ENCODE peak calls at places on chromosome 6, in nine cellular contexts. K is neural crest cell; P is activated CD8-positive, alpha-beta T cell treated with anti-CD3 and anti-CD28 coated beads for 36 hours; S is upper lobe of left lung; M is heart right ventricle; W is Panc1; F is ovary; X is AG09319; O is endothelial cell. Q is an unnamed sample.

GRCh38 chr6:139474145-139475108 is 100.0 kb upstream of the CITED2 start:
- DNase-seq in K (no peak), P (no peak), S (no peak), M (no peak), W (no peak), F (peak; percentile 40), X (no peak), O (no peak), Q (no peak)

GRCh38 chr6:165662041-165662491 is 975 bp downstream of the PDE10A start:
- DNase-seq in K (peak; percentile 57), P (no peak), S (peak; percentile 86), M (peak; percentile 61), W (no peak), F (no peak), X (no peak), O (peak; percentile 48), Q (peak; percentile 56)

GRCh38 chr6:79078057-79078969 is at the start of gene PHIP:
- DNase-seq in K (peak; percentile 86), P (peak; percentile 93), S (peak; percentile 98), M (peak; percentile 93), W (peak; percentile 73), F (peak; percentile 92), X (peak; percentile 97), O (peak; percentile 91), Q (peak; percentile 92)

GRCh38 chr6:168103036-168103830 is 24.2 kb upstream of the FRMD1 start:
- DNase-seq in K (no peak), P (no peak), S (no peak), M (no peak), W (no peak), F (no peak), X (no peak), O (no peak), Q (no peak)

GRCh38 chr6:147699637-147700036 is 191.1 kb downstream of the SAMD5 start:
- DNase-seq in K (no peak), P (no peak), S (no peak), M (no peak), W (no peak), F (no peak), X (no peak), O (no peak), Q (no peak)

GRCh38 chr6:13710552-13711383 is 867 bp downstream of the RANBP9 start:
- DNase-seq in K (peak; percentile 42), P (peak; percentile 60), S (peak; percentile 92), M (peak; percentile 45), W (no peak), F (peak; percentile 39), X (no peak), O (peak; percentile 64), Q (peak; percentile 37)

GRCh38 chr6:38239719-38240451 is 399.8 kb downstream of the BTBD9 start:
- DNase-seq in K (no peak), P (no peak), S (no peak), M (no peak), W (no peak), F (no peak), X (no peak), O (no peak), Q (no peak)

GRCh38 chr6:42781546-42781810 is 374 bp upstream of the BICRAL start:
- DNase-seq in K (no peak), P (no peak), S (no peak), M (no peak), W (no peak), F (no peak), X (no peak), O (no peak), Q (no peak)

GRCh38 chr6:30325150-30325872 is 1.4 kb upstream of the TRIM39 start:
- DNase-seq in K (peak; percentile 13), P (peak; percentile 97), S (no peak), M (no peak), W (no peak), F (no peak), X (no peak), O (no peak), Q (peak; percentile 79)

GRCh38 chr6:158817298-158818007 is 1.7 kb downstream of the EZR start:
- DNase-seq in K (no peak), P (peak; percentile 29), S (no peak), M (peak; percentile 53), W (no peak), F (peak; percentile 41), X (no peak), O (peak; percentile 35), Q (no peak)

GRCh38 chr6:47034919-47035318 is 7.2 kb downstream of the ADGRF1 start:
- DNase-seq in K (no peak), P (no peak), S (no peak), M (no peak), W (no peak), F (no peak), X (peak; percentile 91), O (no peak), Q (peak; percentile 76)

GRCh38 chr6:130720076-130720475 is 107.1 kb upstream of the SMLR1 start:
- DNase-seq in K (no peak), P (peak; percentile 52), S (no peak), M (no peak), W (no peak), F (no peak), X (no peak), O (no peak), Q (no peak)

GRCh38 chr6:139446768-139447167 is 72.3 kb upstream of the CITED2 start:
- DNase-seq in K (no peak), P (no peak), S (no peak), M (no peak), W (no peak), F (no peak), X (no peak), O (no peak), Q (no peak)

GRCh38 chr6:31495580-31495979 is 2.4 kb upstream of the MICB start:
- DNase-seq in K (no peak), P (no peak), S (no peak), M (no peak), W (no peak), F (no peak), X (no peak), O (no peak), Q (peak; percentile 48)

GRCh38 chr6:138577151-138577915 is 78.0 kb upstream of the NHSL1 start:
- DNase-seq in K (no peak), P (peak; percentile 28), S (no peak), M (no peak), W (no peak), F (no peak), X (no peak), O (no peak), Q (no peak)

GRCh38 chr6:155406801-155407200 is 48.8 kb downstream of the NOX3 start:
- DNase-seq in K (no peak), P (no peak), S (no peak), M (no peak), W (no peak), F (no peak), X (no peak), O (no peak), Q (no peak)
- TF ChIP-seq CTCF in K (peak; percentile 35), P (no peak), S (no peak), M (no peak), W (peak; percentile 11), F (no peak), X (no peak), O (peak; percentile 46), Q (no peak)

GRCh38 chr6:71887006-71887743 is 825 bp downstream of the RIMS1 start:
- DNase-seq in K (peak; percentile 5), P (no peak), S (peak; percentile 59), M (no peak), W (no peak), F (no peak), X (no peak), O (no peak), Q (no peak)
- TF ChIP-seq CTCF in K (no peak), P (no peak), S (no peak), M (no peak), W (no peak), F (no peak), X (no peak), O (no peak), Q (no peak)

GRCh38 chr6:49462071-49462470 is 982 bp downstream of the MMUT start:
- DNase-seq in K (no peak), P (no peak), S (no peak), M (no peak), W (no peak), F (no peak), X (no peak), O (no peak), Q (no peak)
- TF ChIP-seq CTCF in K (no peak), P (no peak), S (no peak), M (no peak), W (no peak), F (no peak), X (no peak), O (no peak), Q (no peak)

GRCh38 chr6:113489946-113490345 is 367.2 kb upstream of the MARCKS start:
- DNase-seq in K (no peak), P (no peak), S (no peak), M (no peak), W (no peak), F (no peak), X (no peak), O (no peak), Q (no peak)

GRCh38 chr6:113486172-113486571 is 371.0 kb upstream of the MARCKS start:
- DNase-seq in K (no peak), P (no peak), S (no peak), M (no peak), W (no peak), F (no peak), X (no peak), O (no peak), Q (no peak)

GRCh38 chr6:113488061-113488460 is 369.1 kb upstream of the MARCKS start:
- DNase-seq in K (no peak), P (no peak), S (no peak), M (no peak), W (no peak), F (no peak), X (no peak), O (no peak), Q (no peak)

GRCh38 chr6:113490356-113490755 is 366.8 kb upstream of the MARCKS start:
- DNase-seq in K (no peak), P (no peak), S (no peak), M (no peak), W (no peak), F (no peak), X (no peak), O (no peak), Q (no peak)

DNA sequence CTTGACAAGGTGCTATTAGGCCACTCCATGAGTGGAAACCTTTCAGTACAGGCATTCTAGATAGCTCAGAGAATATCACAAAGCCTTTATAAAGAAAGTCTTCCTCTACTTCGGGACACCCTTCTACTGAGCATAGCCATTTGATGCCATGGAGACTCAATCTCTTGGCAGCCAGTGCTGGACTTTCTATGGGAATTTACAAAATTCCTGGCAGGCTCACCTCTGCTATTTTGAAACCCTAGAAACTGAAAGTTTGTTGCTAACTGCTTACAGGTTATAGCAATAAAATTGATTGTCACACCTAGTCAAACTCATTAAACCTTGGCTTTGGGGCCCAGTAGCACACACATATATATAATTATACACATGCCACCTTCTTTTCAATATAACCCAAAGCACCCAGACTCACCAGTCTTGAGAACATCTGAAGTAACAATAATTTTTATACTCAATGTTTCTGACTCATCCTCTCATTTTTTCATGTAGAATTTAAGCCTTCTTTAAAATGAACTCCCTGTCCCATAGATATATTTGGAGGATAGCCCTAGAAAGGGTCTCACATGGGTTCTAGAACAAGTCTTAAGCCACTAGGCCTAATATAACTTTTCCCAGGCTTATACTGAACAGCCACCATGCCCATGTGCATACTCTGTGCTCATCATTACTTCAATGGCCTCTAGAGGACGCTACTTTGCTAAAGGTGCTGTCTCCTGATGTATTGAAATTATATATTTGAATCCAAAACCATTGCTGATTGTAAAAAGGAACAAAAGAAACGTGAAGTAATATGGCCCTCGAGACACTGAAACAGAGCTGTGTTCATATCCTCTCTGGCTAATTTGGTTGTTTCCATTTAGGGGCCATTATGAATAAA is 368.1 kb upstream of the MARCKS start:
- DNase-seq in K (no peak), P (no peak), S (no peak), M (no peak), W (no peak), F (no peak), X (no peak), O (no peak), Q (no peak)
- TF ChIP-seq CTCF in K (no peak), P (no peak), S (no peak), M (no peak), W (peak; percentile 32), F (no peak), X (no peak), O (no peak), Q (no peak)

Q was measured in Calu3.